ENCODE peak calls at places on chromosomes 13 and 19, in nine cellular contexts. H is ascending aorta, F is Karpas-422, C is testis, T is transverse colon, Z is cardiac muscle cell, O is NB4, Q is retinal pigment epithelial cell, A is right cardiac atrium. E is an unnamed sample.

GRCh38 chr13:42924290-42924803 is 67.7 kb downstream of the EPSTI1 start:
- DNase-seq in H (no peak), F (no peak), C (no peak), T (no peak), Z (no peak), O (no peak), Q (no peak), A (no peak), E (no peak)

GRCh38 chr13:112608212-112608611 is 20.3 kb upstream of the TUBGCP3 start:
- DNase-seq in H (no peak), F (no peak), C (no peak), T (no peak), Z (no peak), O (no peak), Q (no peak), A (no peak), E (no peak)

GRCh38 chr13:30156270-30156669 is 151.1 kb downstream of the KATNAL1 start:
- DNase-seq in H (no peak), F (no peak), C (no peak), T (no peak), Z (no peak), O (no peak), Q (no peak), A (no peak), E (no peak)

GRCh38 chr19:11195169-11195568 is 2.2 kb downstream of the KANK2 start:
- DNase-seq in H (no peak), F (no peak), C (no peak), T (no peak), Z (no peak), O (no peak), Q (no peak), A (peak), E (peak)

GRCh38 chr13:102814025-102814607 is 15.2 kb downstream of the BIVM start:
- DNase-seq in H (no peak), F (no peak), C (no peak), T (no peak), Z (no peak), O (no peak), Q (no peak), A (no peak), E (no peak)

GRCh38 chr13:72507394-72508199 is 219.8 kb downstream of the MZT1 start:
- DNase-seq in H (no peak), F (no peak), C (no peak), T (no peak), Z (no peak), O (no peak), Q (no peak), A (no peak), E (peak)

GRCh38 chr19:6822311-6822670 is 49.8 kb downstream of the VAV1 start:
- DNase-seq in H (no peak), F (no peak), C (no peak), T (no peak), Z (no peak), O (no peak), Q (no peak), A (no peak), E (no peak)

GRCh38 chr19:53849237-53849676 is 18.4 kb upstream of the MYADM start:
- DNase-seq in H (no peak), F (no peak), C (no peak), T (no peak), Z (no peak), O (peak), Q (no peak), A (no peak), E (peak)

GRCh38 chr19:53158119-53158656 is 665 bp downstream of the ZNF347 start:
- DNase-seq in H (no peak), F (peak), C (peak), T (peak), Z (peak), O (peak), Q (peak), A (peak), E (peak)

GRCh38 chr19:2034729-2035589 is 16.1 kb downstream of the MKNK2 start:
- DNase-seq in H (no peak), F (peak), C (peak), T (peak), Z (peak), O (peak), Q (no peak), A (peak), E (peak)

GRCh38 chr13:29858667-29859066 is 8.2 kb upstream of the UBL3 start:
- DNase-seq in H (no peak), F (no peak), C (no peak), T (no peak), Z (no peak), O (peak), Q (no peak), A (no peak), E (no peak)

GRCh38 chr13:113667771-113668490 is 912 bp downstream of the GRK1 start:
- DNase-seq in H (no peak), F (no peak), C (no peak), T (peak), Z (no peak), O (no peak), Q (no peak), A (peak), E (no peak)

GRCh38 chr19:11821474-11821873 is 7.4 kb downstream of the ZNF440 start:
- DNase-seq in H (no peak), F (no peak), C (no peak), T (no peak), Z (no peak), O (no peak), Q (no peak), A (no peak), E (peak)

GRCh38 chr19:52343548-52343947 is 7.5 kb downstream of the ZNF610 start:
- DNase-seq in H (no peak), F (peak), C (peak), T (peak), Z (peak), O (peak), Q (no peak), A (peak), E (peak)

GRCh38 chr13:30334663-30335386 is 27.5 kb upstream of the KATNAL1 start:
- DNase-seq in H (no peak), F (peak), C (peak), T (no peak), Z (peak), O (peak), Q (no peak), A (peak), E (peak)

GRCh38 chr13:80338781-80339577 is 1.9 kb downstream of the SPRY2 start:
- DNase-seq in H (peak), F (no peak), C (peak), T (peak), Z (peak), O (peak), Q (no peak), A (peak), E (peak)

GRCh38 chr13:64482373-64482772 is 2747.8 kb downstream of the PCDH9 start:
- DNase-seq in H (no peak), F (no peak), C (no peak), T (no peak), Z (no peak), O (no peak), Q (no peak), A (no peak), E (no peak)

GRCh38 chr19:50548191-50549058 is 19.8 kb downstream of the LRRC4B start:
- DNase-seq in H (no peak), F (no peak), C (no peak), T (no peak), Z (no peak), O (no peak), Q (no peak), A (no peak), E (no peak)

GRCh38 chr19:35533822-35534521 is 716 bp downstream of the GAPDHS start:
- DNase-seq in H (no peak), F (no peak), C (peak), T (peak), Z (peak), O (peak), Q (no peak), A (peak), E (peak)

GRCh38 chr19:49432141-49433073 is 7.2 kb downstream of the GFY start:
- DNase-seq in H (no peak), F (no peak), C (no peak), T (peak), Z (no peak), O (no peak), Q (no peak), A (peak), E (no peak)

GRCh38 chr13:99970761-99971575 is 599 bp downstream of the ZIC5 start:
- DNase-seq in H (no peak), F (no peak), C (no peak), T (no peak), Z (peak), O (peak), Q (no peak), A (no peak), E (no peak)

GRCh38 chr13:40316301-40316700 is 350.1 kb downstream of the FOXO1 start:
- DNase-seq in H (no peak), F (no peak), C (no peak), T (no peak), Z (no peak), O (no peak), Q (no peak), A (no peak), E (no peak)

GRCh38 chr13:44108345-44108858 is 228.7 kb downstream of the LACC1 start:
- DNase-seq in H (no peak), F (no peak), C (no peak), T (peak), Z (no peak), O (no peak), Q (no peak), A (peak), E (no peak)

GRCh38 chr13:52048516-52048915 is 24.0 kb downstream of the UTP14C start:
- DNase-seq in H (no peak), F (no peak), C (no peak), T (no peak), Z (no peak), O (no peak), Q (no peak), A (no peak), E (peak)

DNA sequence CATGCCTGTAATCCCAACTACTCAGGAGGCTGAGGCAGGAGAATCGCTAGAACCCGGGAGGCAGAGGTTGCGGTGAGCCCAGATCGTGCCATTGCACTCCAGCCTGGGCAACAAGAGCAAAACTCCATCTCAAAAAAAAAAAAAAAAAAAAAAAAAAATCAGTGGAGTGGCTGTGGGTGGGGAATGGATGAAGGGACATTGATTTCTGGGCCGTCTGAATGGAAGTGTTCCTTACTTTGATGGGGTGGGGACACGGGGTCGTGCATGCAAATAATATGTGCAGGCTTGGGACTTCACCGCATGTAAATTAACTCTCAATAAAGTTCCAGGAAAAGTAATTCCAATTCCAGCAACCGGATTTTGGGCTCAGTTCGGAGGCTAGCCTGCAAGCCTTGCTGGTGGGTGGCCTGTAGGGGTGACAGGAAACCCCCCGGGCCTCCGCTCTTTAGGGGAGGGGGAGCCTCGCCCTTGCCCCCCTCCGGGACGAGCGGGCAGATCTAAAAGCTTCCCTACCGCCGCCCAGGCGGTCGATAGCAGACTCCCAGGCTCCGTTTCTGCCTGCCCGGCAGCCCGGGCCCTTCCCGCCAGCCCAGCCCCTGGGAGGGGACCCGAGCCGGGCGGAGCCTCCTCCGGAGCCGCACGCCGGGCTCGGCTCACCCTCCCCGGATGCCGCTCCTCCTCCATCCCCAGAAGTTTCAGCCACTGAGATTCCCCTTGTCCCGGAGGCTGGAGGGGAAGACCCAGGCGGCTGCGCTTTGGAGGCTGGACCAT is 48.0 kb upstream of the ADGRE5 start:
- DNase-seq in H (no peak), F (no peak), C (peak), T (peak), Z (peak), O (no peak), Q (no peak), A (peak), E (peak)
- H3K4me3 ChIP-seq in H (peak), F (no peak), C (peak), T (peak), Z (no peak), O (no peak), Q (no peak), A (peak), E (peak)

DNA sequence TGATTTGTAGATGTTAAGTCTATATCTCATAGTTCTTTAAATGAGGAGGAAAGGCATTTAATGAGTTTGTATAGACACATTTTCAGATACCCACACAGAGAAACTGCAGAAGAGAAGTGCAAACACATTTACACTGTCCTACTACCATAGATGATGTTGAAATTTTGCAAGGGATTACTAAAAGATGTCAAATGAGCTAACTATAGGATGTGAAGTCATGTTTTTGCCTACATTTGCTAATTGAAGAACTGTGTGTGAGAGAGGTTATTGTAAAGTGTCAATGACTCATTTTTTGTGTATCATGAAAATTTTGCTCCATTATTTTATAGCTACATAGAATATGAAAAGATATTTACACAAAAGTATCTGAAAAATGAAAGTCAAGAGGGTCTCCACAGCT is 178.9 kb downstream of the ITGBL1 start:
- DNase-seq in H (no peak), F (no peak), C (no peak), T (no peak), Z (no peak), O (no peak), Q (no peak), A (no peak), E (no peak)
- H3K4me3 ChIP-seq in H (no peak), F (no peak), C (no peak), T (no peak), Z (no peak), O (no peak), Q (no peak), A (no peak), E (no peak)

GRCh38 chr13:98483636-98484288 is 93.1 kb downstream of the STK24 start:
- DNase-seq in H (no peak), F (no peak), C (no peak), T (no peak), Z (no peak), O (no peak), Q (no peak), A (no peak), E (no peak)

GRCh38 chr13:98485561-98485960 is 91.3 kb downstream of the STK24 start:
- DNase-seq in H (no peak), F (no peak), C (no peak), T (no peak), Z (no peak), O (no peak), Q (no peak), A (no peak), E (no peak)

GRCh38 chr13:98486412-98486811 is 90.5 kb downstream of the STK24 start:
- DNase-seq in H (no peak), F (no peak), C (no peak), T (no peak), Z (no peak), O (no peak), Q (no peak), A (no peak), E (no peak)

GRCh38 chr13:98482476-98483444 is 94.1 kb downstream of the STK24 start:
- DNase-seq in H (peak), F (no peak), C (peak), T (peak), Z (peak), O (peak), Q (peak), A (peak), E (peak)

DNA sequence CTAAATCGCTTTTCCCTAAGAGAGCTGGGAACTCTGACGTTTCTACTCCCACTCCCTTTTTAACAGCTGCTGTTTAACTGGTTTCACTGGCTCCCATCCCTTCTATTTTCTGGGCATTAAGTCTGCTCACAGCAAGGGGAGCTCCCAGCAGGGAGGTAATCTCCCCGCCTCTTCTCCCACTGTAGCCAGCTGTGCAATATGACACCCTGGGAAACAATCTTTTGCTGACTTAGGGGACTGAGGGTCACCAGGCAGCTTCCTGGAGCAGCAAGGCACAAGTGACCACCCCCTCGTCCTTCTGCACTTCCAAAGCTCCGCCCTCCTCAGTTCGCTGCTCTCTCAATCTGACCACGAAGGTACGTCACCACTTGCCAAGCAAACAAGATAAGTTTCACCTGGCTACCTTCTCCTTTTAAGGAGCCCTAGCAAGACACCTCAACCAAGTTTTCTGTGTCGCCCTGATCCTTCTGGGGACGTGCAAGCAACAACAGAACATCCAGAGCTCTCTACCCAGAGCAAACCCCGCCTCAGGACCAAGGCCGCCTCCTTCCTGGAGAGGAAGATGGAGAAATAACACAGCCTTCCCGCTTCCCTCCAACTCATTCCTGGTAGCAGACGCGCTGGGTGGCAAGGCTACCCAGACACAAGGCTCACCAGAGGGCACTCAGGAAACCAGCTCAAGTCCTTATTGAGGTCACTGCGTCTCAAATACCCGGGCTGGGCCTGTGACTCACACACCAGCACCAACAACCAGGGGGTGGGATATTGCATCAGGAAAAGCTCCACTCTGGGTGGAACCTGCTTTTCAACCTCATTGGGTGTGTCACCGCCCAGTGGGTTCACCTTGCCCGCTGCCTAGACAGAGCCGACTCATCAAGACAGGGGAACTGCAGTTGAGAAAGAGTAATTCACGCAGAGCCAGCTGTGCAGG is 92.4 kb downstream of the STK24 start:
- DNase-seq in H (peak), F (no peak), C (peak), T (peak), Z (peak), O (peak), Q (peak), A (peak), E (peak)
- H3K4me3 ChIP-seq in H (no peak), F (no peak), C (no peak), T (no peak), Z (peak), O (no peak), Q (peak), A (no peak), E (peak)

GRCh38 chr13:67353891-67354459 is 123.8 kb upstream of the PCDH9 start:
- DNase-seq in H (no peak), F (peak), C (no peak), T (no peak), Z (peak), O (no peak), Q (no peak), A (no peak), E (peak)
- H3K4me3 ChIP-seq in H (no peak), F (no peak), C (no peak), T (no peak), Z (no peak), O (no peak), Q (no peak), A (peak), E (peak)

GRCh38 chr19:18304194-18304495 is 18.7 kb downstream of the LSM4 start:
- DNase-seq in H (no peak), F (no peak), C (no peak), T (no peak), Z (no peak), O (no peak), Q (no peak), A (no peak), E (no peak)
- H3K4me3 ChIP-seq in H (peak), F (peak), C (peak), T (peak), Z (no peak), O (peak), Q (no peak), A (no peak), E (peak)

GRCh38 chr19:8343483-8343844 is 402 bp upstream of the KANK3 start:
- DNase-seq in H (no peak), F (no peak), C (no peak), T (no peak), Z (no peak), O (no peak), Q (no peak), A (no peak), E (no peak)
- H3K4me3 ChIP-seq in H (peak), F (no peak), C (peak), T (peak), Z (no peak), O (no peak), Q (peak), A (no peak), E (peak)

GRCh38 chr19:17105548-17105947 is 30.0 kb downstream of the MYO9B start:
- DNase-seq in H (no peak), F (peak), C (no peak), T (no peak), Z (no peak), O (no peak), Q (no peak), A (no peak), E (no peak)
- H3K4me3 ChIP-seq in H (no peak), F (peak), C (no peak), T (no peak), Z (no peak), O (no peak), Q (no peak), A (no peak), E (no peak)

DNA sequence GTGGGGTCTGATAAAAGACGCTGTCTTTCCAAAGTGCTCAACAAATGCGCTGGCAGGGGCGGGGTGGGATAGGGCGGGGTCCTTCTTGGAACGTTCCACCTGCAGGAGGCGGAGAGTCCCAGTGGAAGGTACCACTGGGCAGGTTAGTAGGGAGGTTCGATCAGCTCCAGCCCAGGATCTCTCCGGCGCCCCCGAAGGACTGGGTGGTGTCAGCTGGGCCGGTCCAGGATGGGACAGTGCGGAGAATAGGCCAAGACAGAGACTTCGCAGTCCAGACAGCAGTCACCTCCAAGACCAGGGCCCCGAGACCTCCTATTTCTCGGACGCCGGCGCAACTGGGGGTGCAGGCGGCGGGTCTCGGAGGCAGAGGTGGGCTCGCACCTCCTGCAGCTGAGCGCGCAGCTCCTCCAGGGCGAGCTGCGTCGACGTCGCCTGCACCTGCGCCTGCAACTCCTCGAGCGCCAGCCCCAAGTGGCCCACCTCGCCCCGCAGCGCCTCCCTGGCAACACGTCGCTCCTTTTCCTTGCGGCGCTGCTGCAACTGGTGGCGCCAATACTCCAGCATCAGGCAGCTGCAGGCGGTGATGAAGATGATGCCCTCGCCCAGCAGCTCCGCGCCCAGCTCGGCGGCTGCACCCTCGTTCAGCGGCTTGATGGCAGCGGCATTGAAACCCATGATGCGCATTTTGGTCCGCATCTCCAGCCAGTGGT is 21.6 kb downstream of the VASP start:
- DNase-seq in H (no peak), F (no peak), C (peak), T (peak), Z (peak), O (no peak), Q (no peak), A (peak), E (no peak)
- H3K4me3 ChIP-seq in H (peak), F (no peak), C (peak), T (peak), Z (peak), O (no peak), Q (peak), A (no peak), E (no peak)

DNA sequence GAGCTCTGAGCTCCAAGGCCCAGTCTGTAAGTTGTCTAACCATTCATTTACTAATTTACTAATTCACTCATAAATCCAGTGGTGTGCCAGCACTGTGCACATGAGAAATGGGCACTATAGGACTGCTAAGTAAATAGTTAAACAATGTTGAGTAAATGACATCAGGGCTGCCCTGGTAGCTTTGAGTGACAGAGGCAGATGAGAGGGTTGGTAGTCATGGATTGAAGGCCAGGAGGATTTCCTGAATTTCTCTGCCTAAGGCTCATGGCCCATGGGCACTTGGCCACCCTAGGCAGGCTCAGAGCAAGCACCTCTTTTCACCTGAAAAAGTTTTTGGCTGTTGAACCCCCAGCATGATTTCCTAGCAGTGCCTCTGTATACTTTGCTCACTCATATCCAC is 216.9 kb upstream of the RXFP2 start:
- DNase-seq in H (no peak), F (no peak), C (no peak), T (no peak), Z (no peak), O (no peak), Q (no peak), A (no peak), E (no peak)
- H3K4me3 ChIP-seq in H (no peak), F (no peak), C (no peak), T (no peak), Z (no peak), O (no peak), Q (no peak), A (no peak), E (no peak)

E was measured in fibroblast of pulmonary artery.